ENCODE peak calls at places on chromosome 10, in ten cellular contexts. One of them, this sample, is unnamed.

GRCh38 chr10:100740476-100741341 is 4.7 kb upstream of the PAX2 start:
- DNase-seq in gastrocnemius medialis: no peak
- DNase-seq in GM12878: no peak
- DNase-seq in body of pancreas: no peak
- DNase-seq in astrocyte: no peak
- DNase-seq in neural progenitor cell: peak
- DNase-seq in breast epithelium: no peak
- DNase-seq in AG04450: no peak
- DNase-seq in sigmoid colon: peak
- DNase-seq in HCT116: no peak
- DNase-seq in this sample: no peak

GRCh38 chr10:100901051-100901450 is 11.7 kb upstream of the SLF2 start:
- DNase-seq in AG04450: no peak
- DNase-seq in HCT116: no peak
- DNase-seq in breast epithelium: no peak
- DNase-seq in astrocyte: no peak
- DNase-seq in neural progenitor cell: no peak
- DNase-seq in sigmoid colon: no peak
- DNase-seq in GM12878: no peak
- DNase-seq in gastrocnemius medialis: no peak
- DNase-seq in body of pancreas: no peak
- DNase-seq in this sample: no peak

GRCh38 chr10:132410056-132410778 is 13.2 kb downstream of the PWWP2B start:
- DNase-seq in AG04450: no peak
- DNase-seq in GM12878: no peak
- DNase-seq in gastrocnemius medialis: no peak
- DNase-seq in body of pancreas: peak
- DNase-seq in breast epithelium: no peak
- DNase-seq in astrocyte: no peak
- DNase-seq in HCT116: no peak
- DNase-seq in sigmoid colon: no peak
- DNase-seq in neural progenitor cell: no peak
- DNase-seq in this sample: no peak

GRCh38 chr10:24449334-24449740 is 240.4 kb downstream of the KIAA1217 start:
- DNase-seq in HCT116: no peak
- DNase-seq in GM12878: no peak
- DNase-seq in body of pancreas: no peak
- DNase-seq in gastrocnemius medialis: no peak
- DNase-seq in AG04450: no peak
- DNase-seq in breast epithelium: no peak
- DNase-seq in sigmoid colon: no peak
- DNase-seq in astrocyte: peak
- DNase-seq in neural progenitor cell: no peak
- DNase-seq in this sample: no peak

GRCh38 chr10:101013365-101013825 is 13.8 kb downstream of the LZTS2 start:
- DNase-seq in HCT116: no peak
- DNase-seq in neural progenitor cell: no peak
- DNase-seq in GM12878: no peak
- DNase-seq in AG04450: no peak
- DNase-seq in breast epithelium: no peak
- DNase-seq in body of pancreas: no peak
- DNase-seq in gastrocnemius medialis: no peak
- DNase-seq in sigmoid colon: no peak
- DNase-seq in astrocyte: no peak
- DNase-seq in this sample: no peak

GRCh38 chr10:17062009-17062408 is 67.6 kb downstream of the CUBN start:
- DNase-seq in HCT116: peak
- DNase-seq in GM12878: no peak
- DNase-seq in AG04450: no peak
- DNase-seq in neural progenitor cell: no peak
- DNase-seq in breast epithelium: no peak
- DNase-seq in body of pancreas: no peak
- DNase-seq in gastrocnemius medialis: no peak
- DNase-seq in astrocyte: peak
- DNase-seq in sigmoid colon: no peak
- DNase-seq in this sample: no peak

GRCh38 chr10:115654961-115655360 is 561.8 kb downstream of the ATRNL1 start:
- DNase-seq in sigmoid colon: no peak
- DNase-seq in gastrocnemius medialis: no peak
- DNase-seq in AG04450: no peak
- DNase-seq in breast epithelium: no peak
- DNase-seq in neural progenitor cell: no peak
- DNase-seq in GM12878: no peak
- DNase-seq in HCT116: no peak
- DNase-seq in astrocyte: peak
- DNase-seq in body of pancreas: no peak
- DNase-seq in this sample: peak

GRCh38 chr10:101138788-101139420 is 7.8 kb downstream of the TLX1 start:
- DNase-seq in sigmoid colon: no peak
- DNase-seq in HCT116: no peak
- DNase-seq in GM12878: no peak
- DNase-seq in body of pancreas: no peak
- DNase-seq in gastrocnemius medialis: no peak
- DNase-seq in AG04450: no peak
- DNase-seq in astrocyte: no peak
- DNase-seq in breast epithelium: no peak
- DNase-seq in neural progenitor cell: no peak
- DNase-seq in this sample: no peak

GRCh38 chr10:132848951-132849545 is 63.1 kb upstream of the NKX6-2 start:
- DNase-seq in GM12878: no peak
- DNase-seq in neural progenitor cell: no peak
- DNase-seq in AG04450: no peak
- DNase-seq in body of pancreas: no peak
- DNase-seq in sigmoid colon: peak
- DNase-seq in breast epithelium: peak
- DNase-seq in gastrocnemius medialis: peak
- DNase-seq in astrocyte: no peak
- DNase-seq in HCT116: no peak
- DNase-seq in this sample: no peak

GRCh38 chr10:128642502-128642901 is 516.3 kb upstream of the MKI67 start:
- DNase-seq in sigmoid colon: no peak
- DNase-seq in AG04450: no peak
- DNase-seq in breast epithelium: no peak
- DNase-seq in GM12878: no peak
- DNase-seq in HCT116: no peak
- DNase-seq in gastrocnemius medialis: no peak
- DNase-seq in astrocyte: no peak
- DNase-seq in neural progenitor cell: no peak
- DNase-seq in body of pancreas: no peak
- DNase-seq in this sample: no peak

GRCh38 chr10:44959243-44960097 is at the start of gene RASSF4:
- DNase-seq in gastrocnemius medialis: peak
- DNase-seq in sigmoid colon: peak
- DNase-seq in body of pancreas: peak
- DNase-seq in HCT116: peak
- DNase-seq in GM12878: no peak
- DNase-seq in breast epithelium: peak
- DNase-seq in AG04450: peak
- DNase-seq in astrocyte: peak
- DNase-seq in neural progenitor cell: peak
- DNase-seq in this sample: peak

GRCh38 chr10:53744746-53745145 is 972.2 kb upstream of the MBL2 start:
- DNase-seq in HCT116: no peak
- DNase-seq in body of pancreas: no peak
- DNase-seq in AG04450: no peak
- DNase-seq in GM12878: no peak
- DNase-seq in astrocyte: no peak
- DNase-seq in gastrocnemius medialis: no peak
- DNase-seq in neural progenitor cell: no peak
- DNase-seq in breast epithelium: no peak
- DNase-seq in sigmoid colon: no peak
- DNase-seq in this sample: no peak

GRCh38 chr10:89555688-89556445 is 20.5 kb upstream of the SLC16A12 start:
- DNase-seq in GM12878: no peak
- DNase-seq in neural progenitor cell: no peak
- DNase-seq in sigmoid colon: no peak
- DNase-seq in astrocyte: no peak
- DNase-seq in body of pancreas: no peak
- DNase-seq in HCT116: no peak
- DNase-seq in breast epithelium: no peak
- DNase-seq in gastrocnemius medialis: no peak
- DNase-seq in AG04450: no peak
- DNase-seq in this sample: peak

GRCh38 chr10:94677691-94678090 is 5.8 kb upstream of the CYP2C18 start:
- DNase-seq in GM12878: no peak
- DNase-seq in AG04450: no peak
- DNase-seq in breast epithelium: no peak
- DNase-seq in sigmoid colon: no peak
- DNase-seq in gastrocnemius medialis: no peak
- DNase-seq in body of pancreas: peak
- DNase-seq in astrocyte: no peak
- DNase-seq in HCT116: peak
- DNase-seq in neural progenitor cell: peak
- DNase-seq in this sample: no peak

GRCh38 chr10:12194752-12195271 is 879 bp downstream of the NUDT5 start:
- DNase-seq in GM12878: no peak
- DNase-seq in HCT116: no peak
- DNase-seq in body of pancreas: peak
- DNase-seq in astrocyte: peak
- DNase-seq in neural progenitor cell: peak
- DNase-seq in AG04450: no peak
- DNase-seq in gastrocnemius medialis: peak
- DNase-seq in breast epithelium: no peak
- DNase-seq in sigmoid colon: peak
- DNase-seq in this sample: peak

GRCh38 chr10:70532554-70533188 is 54.1 kb downstream of the PALD1 start:
- DNase-seq in body of pancreas: no peak
- DNase-seq in AG04450: no peak
- DNase-seq in neural progenitor cell: no peak
- DNase-seq in HCT116: no peak
- DNase-seq in sigmoid colon: no peak
- DNase-seq in GM12878: no peak
- DNase-seq in astrocyte: no peak
- DNase-seq in breast epithelium: no peak
- DNase-seq in gastrocnemius medialis: no peak
- DNase-seq in this sample: no peak

GRCh38 chr10:70536196-70536920 is 57.8 kb downstream of the PALD1 start:
- DNase-seq in HCT116: no peak
- DNase-seq in neural progenitor cell: peak
- DNase-seq in AG04450: no peak
- DNase-seq in body of pancreas: no peak
- DNase-seq in sigmoid colon: no peak
- DNase-seq in gastrocnemius medialis: no peak
- DNase-seq in astrocyte: no peak
- DNase-seq in breast epithelium: no peak
- DNase-seq in GM12878: no peak
- DNase-seq in this sample: no peak

GRCh38 chr10:70535451-70535850 is 56.9 kb downstream of the PALD1 start:
- DNase-seq in AG04450: no peak
- DNase-seq in astrocyte: no peak
- DNase-seq in breast epithelium: no peak
- DNase-seq in GM12878: no peak
- DNase-seq in sigmoid colon: no peak
- DNase-seq in gastrocnemius medialis: no peak
- DNase-seq in HCT116: no peak
- DNase-seq in body of pancreas: no peak
- DNase-seq in neural progenitor cell: no peak
- DNase-seq in this sample: no peak

GRCh38 chr10:70533189-70533558 is 54.6 kb downstream of the PALD1 start:
- DNase-seq in HCT116: no peak
- DNase-seq in breast epithelium: no peak
- DNase-seq in gastrocnemius medialis: no peak
- DNase-seq in AG04450: no peak
- DNase-seq in neural progenitor cell: no peak
- DNase-seq in GM12878: no peak
- DNase-seq in sigmoid colon: no peak
- DNase-seq in astrocyte: no peak
- DNase-seq in body of pancreas: no peak
- DNase-seq in this sample: no peak

GRCh38 chr10:70534281-70534680 is 55.7 kb downstream of the PALD1 start:
- DNase-seq in gastrocnemius medialis: no peak
- DNase-seq in neural progenitor cell: no peak
- DNase-seq in AG04450: no peak
- DNase-seq in GM12878: no peak
- DNase-seq in breast epithelium: no peak
- DNase-seq in sigmoid colon: no peak
- DNase-seq in HCT116: no peak
- DNase-seq in astrocyte: no peak
- DNase-seq in body of pancreas: no peak
- DNase-seq in this sample: no peak
- TF ChIP-seq CTCF in gastrocnemius medialis: no peak
- TF ChIP-seq CTCF in neural progenitor cell: no peak
- TF ChIP-seq CTCF in AG04450: no peak
- TF ChIP-seq CTCF in GM12878: no peak
- TF ChIP-seq CTCF in breast epithelium: no peak
- TF ChIP-seq CTCF in sigmoid colon: no peak
- TF ChIP-seq CTCF in HCT116: no peak
- TF ChIP-seq CTCF in astrocyte: no peak
- TF ChIP-seq CTCF in body of pancreas: no peak
- TF ChIP-seq CTCF in this sample: no peak

GRCh38 chr10:49768731-49769130 is 6.6 kb upstream of the OGDHL start:
- DNase-seq in breast epithelium: no peak
- DNase-seq in HCT116: no peak
- DNase-seq in astrocyte: no peak
- DNase-seq in GM12878: no peak
- DNase-seq in gastrocnemius medialis: no peak
- DNase-seq in sigmoid colon: no peak
- DNase-seq in AG04450: no peak
- DNase-seq in neural progenitor cell: no peak
- DNase-seq in body of pancreas: no peak
- DNase-seq in this sample: no peak
- H3K4me3 ChIP-seq in breast epithelium: no peak
- H3K4me3 ChIP-seq in HCT116: no peak
- H3K4me3 ChIP-seq in astrocyte: no peak
- H3K4me3 ChIP-seq in GM12878: no peak
- H3K4me3 ChIP-seq in gastrocnemius medialis: no peak
- H3K4me3 ChIP-seq in sigmoid colon: no peak
- H3K4me3 ChIP-seq in AG04450: no peak
- H3K4me3 ChIP-seq in neural progenitor cell: no peak
- H3K4me3 ChIP-seq in body of pancreas: no peak
- H3K4me3 ChIP-seq in this sample: no peak

GRCh38 chr10:121362026-121362425 is 236.2 kb downstream of the FGFR2 start:
- DNase-seq in breast epithelium: no peak
- DNase-seq in HCT116: no peak
- DNase-seq in gastrocnemius medialis: no peak
- DNase-seq in astrocyte: no peak
- DNase-seq in body of pancreas: peak
- DNase-seq in neural progenitor cell: no peak
- DNase-seq in sigmoid colon: no peak
- DNase-seq in GM12878: no peak
- DNase-seq in AG04450: no peak
- DNase-seq in this sample: no peak
- H3K27ac ChIP-seq in breast epithelium: peak
- H3K27ac ChIP-seq in HCT116: no peak
- H3K27ac ChIP-seq in gastrocnemius medialis: no peak
- H3K27ac ChIP-seq in astrocyte: no peak
- H3K27ac ChIP-seq in body of pancreas: peak
- H3K27ac ChIP-seq in neural progenitor cell: no peak
- H3K27ac ChIP-seq in sigmoid colon: no peak
- H3K27ac ChIP-seq in GM12878: no peak
- H3K27ac ChIP-seq in AG04450: no peak
- H3K27ac ChIP-seq in this sample: no peak

DNA sequence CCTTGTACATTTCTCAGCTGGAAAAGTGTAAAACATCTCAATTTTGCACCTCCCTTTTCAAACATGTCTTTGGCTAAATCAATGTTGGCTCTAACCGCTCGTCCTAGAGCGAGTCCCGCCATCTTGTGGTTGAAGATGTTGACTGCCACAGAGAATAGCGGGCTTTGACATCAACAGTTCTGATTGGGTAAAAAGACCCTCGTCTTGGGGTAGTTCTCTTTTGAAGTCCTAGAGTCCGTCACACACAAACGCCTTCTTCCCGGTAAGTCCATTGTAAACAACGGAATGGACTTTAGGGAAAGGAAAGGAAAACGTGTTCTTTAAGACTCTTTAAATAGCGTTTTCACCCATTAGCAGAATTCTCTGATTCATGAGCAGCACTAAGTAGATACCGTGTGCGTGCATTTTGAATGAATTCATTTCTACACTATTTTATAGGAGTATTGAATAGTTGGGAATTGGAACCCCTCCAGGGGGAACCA is 454 bp upstream of the RPP30 start:
- DNase-seq in GM12878: peak
- DNase-seq in gastrocnemius medialis: peak
- DNase-seq in astrocyte: peak
- DNase-seq in sigmoid colon: no peak
- DNase-seq in breast epithelium: no peak
- DNase-seq in body of pancreas: peak
- DNase-seq in HCT116: no peak
- DNase-seq in AG04450: peak
- DNase-seq in neural progenitor cell: peak
- DNase-seq in this sample: peak
- TF ChIP-seq CTCF in GM12878: peak
- TF ChIP-seq CTCF in gastrocnemius medialis: peak
- TF ChIP-seq CTCF in astrocyte: peak
- TF ChIP-seq CTCF in sigmoid colon: peak
- TF ChIP-seq CTCF in breast epithelium: no peak
- TF ChIP-seq CTCF in body of pancreas: peak
- TF ChIP-seq CTCF in HCT116: no peak
- TF ChIP-seq CTCF in AG04450: peak
- TF ChIP-seq CTCF in neural progenitor cell: peak
- TF ChIP-seq CTCF in this sample: peak